ENCODE peak calls at places on chromosomes 12 and 14, in five cellular contexts. One of them, this sample, is unnamed.

GRCh38 chr14:62126885-62127478 is 364.8 kb downstream of the SNAPC1 start:
- DNase-seq in Jurkat, Clone E6-1: peak; percentile 55
- DNase-seq in LoVo: peak; percentile 57
- DNase-seq in iPS-NIHi11: peak; percentile 45
- DNase-seq in PC-3: peak; percentile 85
- DNase-seq in this sample: peak; percentile 36

GRCh38 chr12:12380949-12381593 is 24.2 kb downstream of the BORCS5 start:
- DNase-seq in LoVo: no peak
- DNase-seq in Jurkat, Clone E6-1: no peak
- DNase-seq in PC-3: no peak
- DNase-seq in iPS-NIHi11: no peak
- DNase-seq in this sample: no peak

GRCh38 chr14:85233756-85234545 is 296.0 kb upstream of the FLRT2 start:
- DNase-seq in iPS-NIHi11: no peak
- DNase-seq in LoVo: no peak
- DNase-seq in Jurkat, Clone E6-1: no peak
- DNase-seq in PC-3: peak; percentile 65
- DNase-seq in this sample: no peak

GRCh38 chr12:75162845-75163244 is 46.8 kb downstream of the KCNC2 start:
- DNase-seq in Jurkat, Clone E6-1: no peak
- DNase-seq in PC-3: no peak
- DNase-seq in iPS-NIHi11: no peak
- DNase-seq in LoVo: no peak
- DNase-seq in this sample: no peak

GRCh38 chr12:14394317-14395058 is 29.0 kb downstream of the ATF7IP start:
- DNase-seq in Jurkat, Clone E6-1: peak; percentile 87
- DNase-seq in iPS-NIHi11: peak; percentile 61
- DNase-seq in PC-3: peak; percentile 53
- DNase-seq in LoVo: peak; percentile 53
- DNase-seq in this sample: no peak

GRCh38 chr12:25322918-25323773 is 72.4 kb upstream of the KRAS start:
- DNase-seq in iPS-NIHi11: no peak
- DNase-seq in Jurkat, Clone E6-1: no peak
- DNase-seq in PC-3: peak; percentile 47
- DNase-seq in LoVo: peak; percentile 47
- DNase-seq in this sample: no peak

GRCh38 chr14:79602023-79602422 is 609.3 kb downstream of the DIO2 start:
- DNase-seq in iPS-NIHi11: no peak
- DNase-seq in PC-3: no peak
- DNase-seq in Jurkat, Clone E6-1: no peak
- DNase-seq in LoVo: no peak
- DNase-seq in this sample: no peak

GRCh38 chr14:96461950-96462798 is 40.0 kb upstream of the PAPOLA start:
- DNase-seq in LoVo: peak; percentile 80
- DNase-seq in PC-3: no peak
- DNase-seq in Jurkat, Clone E6-1: peak; percentile 60
- DNase-seq in iPS-NIHi11: peak; percentile 26
- DNase-seq in this sample: no peak

GRCh38 chr12:116045158-116045557 is 232.3 kb downstream of the MED13L start:
- DNase-seq in LoVo: no peak
- DNase-seq in PC-3: no peak
- DNase-seq in iPS-NIHi11: no peak
- DNase-seq in Jurkat, Clone E6-1: no peak
- DNase-seq in this sample: no peak

GRCh38 chr12:78095623-78096022 is 264.9 kb downstream of the NAV3 start:
- DNase-seq in PC-3: peak; percentile 48
- DNase-seq in Jurkat, Clone E6-1: no peak
- DNase-seq in LoVo: no peak
- DNase-seq in iPS-NIHi11: no peak
- DNase-seq in this sample: no peak

GRCh38 chr12:5428332-5429221 is 3.3 kb upstream of the NTF3 start:
- DNase-seq in iPS-NIHi11: peak; percentile 62
- DNase-seq in Jurkat, Clone E6-1: peak; percentile 28
- DNase-seq in LoVo: no peak
- DNase-seq in PC-3: peak; percentile 6
- DNase-seq in this sample: no peak

GRCh38 chr14:92362781-92363235 is 39.8 kb downstream of the SLC24A4 start:
- DNase-seq in LoVo: peak; percentile 18
- DNase-seq in PC-3: peak; percentile 64
- DNase-seq in iPS-NIHi11: peak; percentile 49
- DNase-seq in Jurkat, Clone E6-1: no peak
- DNase-seq in this sample: no peak

GRCh38 chr14:99728981-99729451 is 44.9 kb downstream of the CYP46A1 start:
- DNase-seq in Jurkat, Clone E6-1: no peak
- DNase-seq in iPS-NIHi11: no peak
- DNase-seq in LoVo: no peak
- DNase-seq in PC-3: no peak
- DNase-seq in this sample: peak; percentile 29

GRCh38 chr12:59432057-59432456 is 163.8 kb upstream of the SLC16A7 start:
- DNase-seq in LoVo: no peak
- DNase-seq in PC-3: no peak
- DNase-seq in iPS-NIHi11: no peak
- DNase-seq in Jurkat, Clone E6-1: no peak
- DNase-seq in this sample: no peak

GRCh38 chr12:124927325-124928094 is 13.1 kb upstream of the UBC start:
- DNase-seq in iPS-NIHi11: peak; percentile 81
- DNase-seq in LoVo: peak; percentile 94
- DNase-seq in Jurkat, Clone E6-1: peak; percentile 81
- DNase-seq in PC-3: peak; percentile 97
- DNase-seq in this sample: peak; percentile 87

GRCh38 chr12:76424941-76425340 is 76.7 kb upstream of the BBS10 start:
- DNase-seq in PC-3: no peak
- DNase-seq in LoVo: no peak
- DNase-seq in iPS-NIHi11: no peak
- DNase-seq in Jurkat, Clone E6-1: no peak
- DNase-seq in this sample: no peak

GRCh38 chr14:46818147-46818546 is 166.6 kb upstream of the RPL10L start:
- DNase-seq in iPS-NIHi11: peak; percentile 7
- DNase-seq in PC-3: no peak
- DNase-seq in Jurkat, Clone E6-1: no peak
- DNase-seq in LoVo: no peak
- DNase-seq in this sample: no peak